ENCODE peak calls at places on chromosomes 2 and 18, in nine cellular contexts. R is MM.1S; W is colonic mucosa; U is IMR-90; J is stomach; D is upper lobe of right lung; K is CD8-positive, alpha-beta memory T cell; S is heart right ventricle; V is DND-41. E is an unnamed sample. For H3K4me1, the result is how much of the 10 kb centered on the place peaks cover.

GRCh38 chr2:108594982-108595464 is 60.8 kb downstream of the LIMS1 start:
- DNase-seq in R (peak), W (no peak), U (peak), J (no peak), D (no peak), K (no peak), S (no peak), V (no peak), E (no peak)

GRCh38 chr2:58767833-58768726 is 527.0 kb upstream of the FANCL start:
- DNase-seq in R (no peak), W (no peak), U (no peak), J (no peak), D (no peak), K (no peak), S (no peak), V (no peak), E (no peak)

GRCh38 chr18:51614967-51615571 is 417.6 kb upstream of the MEX3C start:
- DNase-seq in R (no peak), W (no peak), U (no peak), J (no peak), D (no peak), K (no peak), S (no peak), V (no peak), E (no peak)

GRCh38 chr2:200110380-200110779 is 155.0 kb downstream of the MAIP1 start:
- DNase-seq in R (no peak), W (no peak), U (no peak), J (no peak), D (no peak), K (no peak), S (no peak), V (no peak), E (no peak)

GRCh38 chr2:173502296-173502695 is 147.6 kb downstream of the CDCA7 start:
- DNase-seq in R (no peak), W (no peak), U (no peak), J (no peak), D (no peak), K (no peak), S (no peak), V (no peak), E (no peak)

GRCh38 chr2:96890726-96891385 is 21.0 kb upstream of the SEMA4C start:
- DNase-seq in R (no peak), W (no peak), U (peak), J (no peak), D (no peak), K (no peak), S (no peak), V (no peak), E (no peak)

GRCh38 chr2:56376699-56377665 is 193.2 kb downstream of the CCDC85A start:
- DNase-seq in R (no peak), W (no peak), U (no peak), J (no peak), D (no peak), K (no peak), S (no peak), V (no peak), E (no peak)

GRCh38 chr18:40935423-40935822 is 1019.6 kb upstream of the PIK3C3 start:
- DNase-seq in R (peak), W (no peak), U (peak), J (no peak), D (no peak), K (no peak), S (no peak), V (no peak), E (no peak)

GRCh38 chr18:46480187-46480586 is 176.8 kb downstream of the LOXHD1 start:
- DNase-seq in R (no peak), W (no peak), U (no peak), J (no peak), D (no peak), K (no peak), S (no peak), V (no peak), E (no peak)

GRCh38 chr2:162073776-162074578 is at the start of gene DPP4:
- DNase-seq in R (peak), W (peak), U (peak), J (peak), D (peak), K (peak), S (peak), V (peak), E (peak)

GRCh38 chr2:183998041-183998796 is 600.1 kb upstream of the ZNF804A start:
- DNase-seq in R (no peak), W (no peak), U (no peak), J (no peak), D (no peak), K (no peak), S (no peak), V (no peak), E (no peak)

GRCh38 chr2:202311823-202312388 is 46.3 kb downstream of the NOP58 start:
- DNase-seq in R (peak), W (no peak), U (no peak), J (no peak), D (no peak), K (no peak), S (no peak), V (no peak), E (no peak)

GRCh38 chr18:6256521-6256920 is 158.2 kb downstream of the L3MBTL4 start:
- DNase-seq in R (no peak), W (no peak), U (no peak), J (no peak), D (no peak), K (no peak), S (no peak), V (no peak), E (no peak)

GRCh38 chr2:118627156-118627555 is 220.3 kb downstream of the EN1 start:
- DNase-seq in R (no peak), W (no peak), U (no peak), J (no peak), D (no peak), K (no peak), S (no peak), V (no peak), E (no peak)

GRCh38 chr2:216936954-216937357 is 77.1 kb upstream of the TNP1 start:
- DNase-seq in R (no peak), W (no peak), U (no peak), J (no peak), D (no peak), K (no peak), S (peak), V (no peak), E (no peak)

GRCh38 chr18:52544086-52544485 is 204.1 kb downstream of the DCC start:
- DNase-seq in R (no peak), W (no peak), U (no peak), J (no peak), D (no peak), K (no peak), S (no peak), V (no peak), E (no peak)

GRCh38 chr18:39721712-39722111 is 2156.1 kb upstream of the CELF4 start:
- DNase-seq in R (no peak), W (no peak), U (peak), J (no peak), D (no peak), K (no peak), S (no peak), V (no peak), E (no peak)

GRCh38 chr2:148534416-148535205 is 109.9 kb upstream of the EPC2 start:
- DNase-seq in R (no peak), W (no peak), U (no peak), J (no peak), D (no peak), K (no peak), S (peak), V (no peak), E (no peak)

GRCh38 chr2:164824865-164825264 is 16.8 kb downstream of the COBLL1 start:
- DNase-seq in R (no peak), W (no peak), U (no peak), J (no peak), D (no peak), K (no peak), S (no peak), V (no peak), E (no peak)

GRCh38 chr18:9419956-9420631 is 55.2 kb upstream of the RALBP1 start:
- DNase-seq in R (peak), W (no peak), U (peak), J (no peak), D (no peak), K (no peak), S (no peak), V (no peak), E (no peak)

GRCh38 chr18:9426753-9427152 is 48.6 kb upstream of the RALBP1 start:
- DNase-seq in R (no peak), W (no peak), U (no peak), J (no peak), D (no peak), K (no peak), S (no peak), V (no peak), E (no peak)

GRCh38 chr18:9421096-9421495 is 54.2 kb upstream of the RALBP1 start:
- DNase-seq in R (no peak), W (no peak), U (no peak), J (no peak), D (no peak), K (no peak), S (no peak), V (no peak), E (no peak)

GRCh38 chr18:9421788-9422329 is 53.5 kb upstream of the RALBP1 start:
- DNase-seq in R (no peak), W (no peak), U (no peak), J (no peak), D (no peak), K (no peak), S (no peak), V (no peak), E (no peak)

GRCh38 chr18:9422816-9423519 is 52.3 kb upstream of the RALBP1 start:
- DNase-seq in R (no peak), W (peak), U (no peak), J (peak), D (no peak), K (no peak), S (no peak), V (no peak), E (no peak)
- H3K27ac ChIP-seq in R (no peak), W (peak), U (no peak), J (peak), D (no peak), K (no peak), S (no peak), V (no peak), E (no peak)

GRCh38 chr2:64987963-64988419 is 1.2 kb upstream of the SLC1A4 start:
- DNase-seq in R (no peak), W (no peak), U (peak), J (no peak), D (no peak), K (no peak), S (no peak), V (no peak), E (no peak)

GRCh38 chr2:64985457-64985856 is 3.7 kb upstream of the SLC1A4 start:
- DNase-seq in R (no peak), W (no peak), U (no peak), J (no peak), D (no peak), K (no peak), S (no peak), V (no peak), E (no peak)

GRCh38 chr2:64989126-64989981 is at the start of gene SLC1A4:
- DNase-seq in R (peak), W (peak), U (peak), J (peak), D (peak), K (peak), S (peak), V (peak), E (peak)

GRCh38 chr2:64988420-64989125 is 626 bp upstream of the SLC1A4 start:
- DNase-seq in R (peak), W (peak), U (peak), J (peak), D (peak), K (peak), S (peak), V (peak), E (peak)

GRCh38 chr2:64987001-64987962 is 1.9 kb upstream of the SLC1A4 start:
- DNase-seq in R (peak), W (no peak), U (peak), J (no peak), D (no peak), K (no peak), S (no peak), V (peak), E (no peak)
- H3K4me3 ChIP-seq in R (peak), W (peak), U (peak), J (peak), D (peak), K (no peak), S (no peak), V (peak), E (no peak)

GRCh38 chr2:237256845-237257244 is 157.1 kb downstream of the COL6A3 start:
- DNase-seq in R (no peak), W (no peak), U (peak), J (no peak), D (no peak), K (no peak), S (no peak), V (no peak), E (no peak)

GRCh38 chr2:237251959-237252358 is 162.0 kb downstream of the COL6A3 start:
- DNase-seq in R (no peak), W (no peak), U (no peak), J (no peak), D (no peak), K (no peak), S (no peak), V (no peak), E (no peak)

GRCh38 chr2:237254911-237255578 is 158.9 kb downstream of the COL6A3 start:
- DNase-seq in R (no peak), W (no peak), U (peak), J (no peak), D (no peak), K (no peak), S (no peak), V (no peak), E (no peak)

GRCh38 chr2:237253046-237253723 is 160.8 kb downstream of the COL6A3 start:
- DNase-seq in R (no peak), W (no peak), U (no peak), J (no peak), D (no peak), K (no peak), S (no peak), V (no peak), E (no peak)

DNA sequence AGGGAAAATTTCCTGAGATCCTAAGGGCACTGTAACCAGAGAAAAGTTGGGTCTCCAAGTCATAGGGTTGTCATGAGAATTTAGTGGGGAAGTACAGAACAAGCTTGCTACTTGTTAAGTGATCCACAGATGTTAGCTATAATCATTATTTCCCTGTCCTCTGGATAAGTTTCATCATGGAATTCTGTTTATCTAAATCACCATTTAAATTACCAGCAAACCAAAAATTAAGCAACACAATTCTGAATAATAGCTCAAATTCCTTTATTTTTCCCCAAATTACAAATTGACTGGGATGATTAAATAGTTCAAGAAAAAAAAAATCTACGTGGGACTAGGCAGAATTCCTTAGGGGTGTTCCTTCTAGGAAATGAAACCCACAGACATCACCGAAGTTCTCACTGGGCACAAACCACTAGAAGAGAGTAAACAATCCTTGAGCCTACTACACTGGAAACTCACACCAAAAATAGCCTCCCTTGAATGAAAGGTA is 159.5 kb downstream of the COL6A3 start:
- DNase-seq in R (no peak), W (no peak), U (peak), J (no peak), D (no peak), K (no peak), S (no peak), V (no peak), E (no peak)
- H3K4me1 ChIP-seq in R (under half), W (under half), U (under half), J (under half), D (under half), K (under half), S (under half), V (under half), E (under half)

GRCh38 chr2:69034122-69034521 is 21.1 kb downstream of the ANTXR1 start:
- DNase-seq in R (no peak), W (no peak), U (no peak), J (no peak), D (no peak), K (no peak), S (no peak), V (no peak), E (no peak)

GRCh38 chr2:69032336-69032735 is 19.4 kb downstream of the ANTXR1 start:
- DNase-seq in R (no peak), W (no peak), U (peak), J (no peak), D (no peak), K (no peak), S (no peak), V (no peak), E (no peak)

GRCh38 chr2:69030791-69031190 is 17.8 kb downstream of the ANTXR1 start:
- DNase-seq in R (no peak), W (no peak), U (no peak), J (no peak), D (no peak), K (no peak), S (no peak), V (no peak), E (no peak)

GRCh38 chr2:69033427-69034095 is 20.6 kb downstream of the ANTXR1 start:
- DNase-seq in R (no peak), W (no peak), U (peak), J (no peak), D (no peak), K (no peak), S (no peak), V (no peak), E (no peak)

GRCh38 chr2:69031466-69031865 is 18.5 kb downstream of the ANTXR1 start:
- DNase-seq in R (no peak), W (no peak), U (no peak), J (no peak), D (no peak), K (no peak), S (no peak), V (no peak), E (no peak)
- H3K27ac ChIP-seq in R (no peak), W (no peak), U (no peak), J (no peak), D (no peak), K (no peak), S (no peak), V (no peak), E (no peak)

DNA sequence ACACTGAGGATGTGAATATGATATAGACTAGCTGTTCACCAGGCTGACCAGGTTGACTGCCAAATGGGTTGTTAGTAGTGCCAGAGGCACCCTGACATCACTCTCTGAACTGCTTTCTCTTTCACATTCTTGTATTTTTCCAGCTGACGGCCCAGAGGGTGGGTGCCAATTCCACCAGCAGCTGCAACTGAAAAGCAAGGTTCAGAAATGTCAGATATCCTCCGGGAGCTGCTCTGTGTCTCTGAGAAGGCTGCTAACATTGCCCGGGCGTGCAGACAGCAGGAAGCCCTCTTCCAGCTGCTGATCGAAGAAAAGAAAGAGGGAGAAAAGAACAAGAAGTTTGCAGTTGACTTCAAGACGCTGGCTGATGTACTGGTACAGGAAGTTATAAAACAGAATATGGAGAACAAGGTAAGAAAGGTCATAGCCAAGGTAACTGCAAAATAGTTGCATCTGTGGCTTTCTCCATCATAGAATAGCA is 16.5 kb downstream of the INPP1 start:
- DNase-seq in R (peak), W (peak), U (peak), J (peak), D (no peak), K (no peak), S (peak), V (peak), E (peak)
- H3K4me3 ChIP-seq in R (peak), W (peak), U (peak), J (peak), D (peak), K (peak), S (no peak), V (peak), E (peak)

DNA sequence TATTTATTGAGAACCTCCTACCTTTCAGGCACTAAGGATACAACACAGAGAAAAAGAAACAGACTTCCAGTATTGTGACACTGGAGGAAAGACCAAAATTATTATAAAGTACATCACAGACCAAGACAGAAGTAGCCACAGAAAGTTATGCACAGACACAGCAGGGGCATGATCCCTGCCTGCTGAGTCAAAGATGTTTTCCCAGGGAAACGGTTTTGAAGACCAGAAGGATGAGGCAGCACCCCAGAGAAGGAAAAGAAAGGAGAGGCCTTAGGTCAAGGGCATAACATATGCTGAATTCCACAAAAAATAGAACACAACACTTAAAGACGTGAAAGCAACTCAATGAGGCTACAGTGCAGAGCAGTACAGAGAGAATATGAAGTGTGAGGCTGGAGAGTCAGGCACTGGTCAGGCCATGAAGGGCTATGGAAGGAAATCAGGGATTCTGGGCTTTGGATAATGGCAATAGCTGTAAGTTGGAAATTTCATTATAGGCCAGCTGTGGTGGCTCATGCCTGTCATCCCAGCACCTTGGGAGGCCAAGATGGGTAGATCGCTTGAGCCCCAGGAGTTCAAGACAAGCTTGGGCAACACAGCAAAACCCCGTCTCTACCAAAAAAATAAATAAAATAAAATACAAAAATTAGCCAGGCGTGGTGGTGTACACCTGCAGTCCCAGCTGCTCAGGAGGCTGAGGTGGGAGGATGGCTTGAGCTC is 8.2 kb downstream of the ADAM17 start:
- DNase-seq in R (no peak), W (no peak), U (peak), J (no peak), D (no peak), K (no peak), S (no peak), V (no peak), E (no peak)
- H3K4me1 ChIP-seq in R (under half), W (under half), U (under half), J (under half), D (under half), K (half or more), S (half or more), V (under half), E (under half)

GRCh38 chr18:61991836-61992235 is 99.0 kb upstream of the RNF152 start:
- DNase-seq in R (no peak), W (no peak), U (no peak), J (no peak), D (no peak), K (no peak), S (no peak), V (no peak), E (no peak)
- H3K27ac ChIP-seq in R (no peak), W (no peak), U (peak), J (no peak), D (no peak), K (no peak), S (no peak), V (no peak), E (no peak)

DNA sequence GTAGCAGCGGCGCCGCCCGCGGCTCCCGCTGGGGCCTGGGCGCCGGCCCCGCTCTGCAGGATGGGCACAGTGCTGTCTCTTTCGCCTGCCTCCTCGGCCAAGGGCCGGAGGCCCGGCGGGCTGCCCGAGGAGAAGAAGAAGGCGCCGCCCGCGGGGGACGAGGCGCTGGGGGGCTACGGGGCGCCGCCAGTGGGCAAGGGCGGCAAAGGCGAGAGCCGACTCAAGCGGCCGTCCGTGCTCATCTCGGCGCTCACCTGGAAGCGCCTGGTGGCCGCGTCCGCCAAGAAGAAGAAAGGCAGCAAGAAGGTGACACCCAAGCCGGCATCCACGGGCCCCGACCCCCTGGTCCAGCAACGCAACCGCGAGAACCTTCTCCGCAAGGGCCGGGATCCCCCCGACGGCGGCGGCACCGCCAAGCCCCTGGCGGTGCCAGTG is 312 bp downstream of the CDK5R2 start:
- DNase-seq in R (no peak), W (no peak), U (no peak), J (no peak), D (no peak), K (no peak), S (no peak), V (no peak), E (no peak)
- H3K4me3 ChIP-seq in R (peak), W (peak), U (peak), J (peak), D (peak), K (no peak), S (no peak), V (no peak), E (no peak)